ENCODE peak calls at places on chromosomes 5 and 9, in ten cellular contexts. G is Peyer's patch, K is brain microvascular endothelial cell, L is fibroblast of pulmonary artery, F is GM13977, S is AG04449, V is RWPE1, E is right atrium auricular region, W is fibroblast of villous mesenchyme, O is Caco-2. Z is an unnamed sample.

GRCh38 chr9:30075022-30075421 is 2309.4 kb upstream of the ACO1 start:
- DNase-seq in G (no peak), K (no peak), L (no peak), F (no peak), S (no peak), V (no peak), E (no peak), W (no peak), O (no peak), Z (no peak)

GRCh38 chr9:100379862-100380261 is 27.1 kb upstream of the TEX10 start:
- DNase-seq in G (no peak), K (peak), L (peak), F (no peak), S (peak), V (peak), E (no peak), W (peak), O (no peak), Z (no peak)

GRCh38 chr9:122949696-122950095 is 8.9 kb downstream of the RABGAP1 start:
- DNase-seq in G (no peak), K (no peak), L (peak), F (no peak), S (no peak), V (no peak), E (no peak), W (no peak), O (no peak), Z (no peak)

GRCh38 chr9:115220339-115221009 is 102.5 kb upstream of the TNC start:
- DNase-seq in G (no peak), K (no peak), L (peak), F (no peak), S (no peak), V (peak), E (no peak), W (no peak), O (no peak), Z (no peak)

GRCh38 chr5:150616024-150616470 is 24.4 kb upstream of the SYNPO start:
- DNase-seq in G (no peak), K (no peak), L (no peak), F (no peak), S (no peak), V (no peak), E (no peak), W (peak), O (no peak), Z (no peak)

GRCh38 chr9:134193912-134194535 is 29.7 kb upstream of the RNU6ATAC start:
- DNase-seq in G (no peak), K (no peak), L (no peak), F (no peak), S (no peak), V (no peak), E (no peak), W (no peak), O (no peak), Z (no peak)

GRCh38 chr9:114000063-114000454 is 78.0 kb downstream of the AMBP start:
- DNase-seq in G (no peak), K (no peak), L (no peak), F (no peak), S (no peak), V (no peak), E (peak), W (no peak), O (peak), Z (no peak)

GRCh38 chr9:137972988-137973470 is 95.4 kb downstream of the CACNA1B start:
- DNase-seq in G (no peak), K (no peak), L (no peak), F (no peak), S (no peak), V (no peak), E (no peak), W (no peak), O (no peak), Z (no peak)

GRCh38 chr9:135010363-135010860 is 77.1 kb upstream of the OLFM1 start:
- DNase-seq in G (no peak), K (no peak), L (no peak), F (no peak), S (no peak), V (no peak), E (no peak), W (no peak), O (no peak), Z (no peak)

GRCh38 chr9:95381243-95381642 is 63.7 kb upstream of the FANCC start:
- DNase-seq in G (no peak), K (peak), L (peak), F (no peak), S (no peak), V (no peak), E (no peak), W (peak), O (no peak), Z (no peak)

GRCh38 chr5:135829681-135830383 is 4.6 kb upstream of the SLC25A48 start:
- DNase-seq in G (no peak), K (peak), L (peak), F (peak), S (no peak), V (peak), E (peak), W (peak), O (peak), Z (no peak)

GRCh38 chr5:56900395-56900794 is 9.0 kb upstream of the SETD9 start:
- DNase-seq in G (no peak), K (peak), L (peak), F (peak), S (no peak), V (no peak), E (no peak), W (peak), O (no peak), Z (no peak)

GRCh38 chr5:73264626-73265025 is 91.6 kb downstream of the TMEM174 start:
- DNase-seq in G (no peak), K (no peak), L (no peak), F (no peak), S (no peak), V (no peak), E (no peak), W (no peak), O (no peak), Z (no peak)

GRCh38 chr9:73179594-73179993 is 27.9 kb downstream of the ANXA1 start:
- DNase-seq in G (no peak), K (no peak), L (no peak), F (no peak), S (no peak), V (peak), E (no peak), W (peak), O (no peak), Z (no peak)

GRCh38 chr9:92968081-92968480 is 20.8 kb downstream of the FGD3 start:
- DNase-seq in G (no peak), K (no peak), L (no peak), F (no peak), S (no peak), V (no peak), E (peak), W (no peak), O (no peak), Z (no peak)

GRCh38 chr5:58231041-58231440 is 228.8 kb downstream of the PLK2 start:
- DNase-seq in G (no peak), K (no peak), L (no peak), F (no peak), S (no peak), V (no peak), E (no peak), W (no peak), O (no peak), Z (no peak)

GRCh38 chr5:62268239-62268638 is 37.8 kb upstream of the KIF2A start:
- DNase-seq in G (no peak), K (no peak), L (peak), F (no peak), S (no peak), V (peak), E (no peak), W (no peak), O (peak), Z (no peak)

GRCh38 chr9:112380102-112380581 is at the start of gene HSDL2:
- DNase-seq in G (peak), K (no peak), L (peak), F (peak), S (no peak), V (peak), E (no peak), W (peak), O (peak), Z (no peak)

GRCh38 chr9:136784249-136784996 is 6.7 kb upstream of the TMEM141 start:
- DNase-seq in G (no peak), K (no peak), L (no peak), F (peak), S (no peak), V (peak), E (no peak), W (no peak), O (no peak), Z (no peak)
- TF ChIP-seq CTCF in G (peak), K (peak), L (peak), F (peak), S (no peak), V (peak), E (peak), W (peak), O (peak), Z (no peak)

DNA sequence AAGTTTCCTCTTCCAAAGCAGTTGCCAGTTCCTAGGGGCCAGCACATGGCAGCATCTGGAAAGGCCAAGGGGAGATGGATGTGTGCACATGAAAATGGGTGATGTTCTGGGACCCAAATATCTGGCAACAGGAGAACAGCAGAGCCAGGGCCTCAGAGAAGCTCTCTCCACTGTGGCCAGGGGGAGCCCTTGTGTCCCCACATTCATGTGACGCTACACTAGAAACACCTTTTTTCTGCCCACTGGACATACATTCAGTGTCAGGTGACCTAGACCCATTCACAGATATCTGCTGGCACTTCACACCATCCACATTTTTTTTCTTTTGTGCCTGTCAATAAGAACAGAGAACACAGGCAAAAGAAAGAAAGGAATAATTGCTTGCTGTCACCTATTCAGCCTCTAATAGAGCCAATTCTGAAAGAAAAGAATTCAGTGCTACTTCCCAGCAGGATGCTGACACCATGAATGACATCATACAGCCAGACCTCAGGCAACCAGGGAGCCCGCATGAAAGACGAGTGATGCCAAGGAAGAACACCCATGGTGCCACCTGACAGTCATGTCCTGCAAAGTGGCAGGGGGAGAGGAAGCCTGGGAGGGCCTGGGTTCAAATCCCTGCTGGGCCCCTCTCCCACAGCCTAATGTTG is 205.1 kb upstream of the TAS2R1 start:
- DNase-seq in G (no peak), K (no peak), L (no peak), F (no peak), S (no peak), V (no peak), E (no peak), W (no peak), O (no peak), Z (no peak)
- TF ChIP-seq CTCF in G (no peak), K (no peak), L (no peak), F (no peak), S (no peak), V (no peak), E (no peak), W (no peak), O (no peak), Z (no peak)

DNA sequence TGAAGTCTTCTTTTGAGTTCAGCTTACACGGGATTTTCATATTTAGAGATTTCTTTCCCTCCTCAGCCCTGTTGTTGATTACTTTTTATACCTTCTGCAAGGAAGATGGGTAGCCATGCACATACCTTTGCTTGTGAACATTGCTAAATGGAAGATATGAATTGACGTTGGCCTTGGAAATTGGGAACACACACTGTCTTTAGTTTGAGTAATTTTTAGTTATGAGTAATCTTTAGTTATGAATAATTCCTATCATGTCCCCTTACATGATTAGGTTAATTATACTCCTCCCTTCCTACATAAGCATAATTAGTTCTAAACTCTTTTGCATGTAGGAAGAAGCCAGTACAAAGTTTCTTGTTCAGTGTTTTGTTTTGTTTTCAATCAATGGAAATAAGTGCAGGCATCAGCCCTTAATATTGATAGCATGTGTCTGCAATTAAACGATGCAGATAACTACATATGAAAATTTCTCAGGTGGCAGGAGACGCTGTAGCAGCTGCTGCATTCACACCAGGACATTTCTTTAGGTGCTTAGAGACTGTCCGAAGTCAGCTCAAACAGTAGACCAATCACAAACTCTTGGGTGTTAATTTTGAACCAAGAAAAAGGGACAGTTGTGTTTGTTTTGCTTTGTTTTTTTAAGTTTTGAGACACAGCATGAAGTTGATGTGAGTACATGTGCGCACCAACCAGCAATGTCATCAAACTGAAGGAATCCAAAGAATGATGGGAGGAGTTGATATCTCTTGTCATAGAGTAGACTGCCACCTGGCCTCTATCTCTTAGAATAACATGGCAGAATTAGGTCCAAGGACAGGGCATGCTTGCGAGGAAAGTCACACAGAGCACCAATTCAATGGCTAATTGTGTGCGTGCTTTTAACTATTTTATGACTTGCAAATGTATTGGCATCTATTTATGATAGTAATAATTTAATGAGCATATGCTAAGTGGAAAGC is 51.4 kb downstream of the SMARCA2 start:
- DNase-seq in G (no peak), K (peak), L (peak), F (no peak), S (no peak), V (no peak), E (no peak), W (peak), O (no peak), Z (no peak)
- TF ChIP-seq CTCF in G (peak), K (peak), L (no peak), F (peak), S (no peak), V (no peak), E (peak), W (peak), O (no peak), Z (no peak)

GRCh38 chr5:110768138-110768845 is 29.5 kb downstream of the SLC25A46 start:
- DNase-seq in G (no peak), K (peak), L (peak), F (no peak), S (no peak), V (no peak), E (no peak), W (peak), O (no peak), Z (no peak)
- TF ChIP-seq CTCF in G (no peak), K (no peak), L (no peak), F (no peak), S (no peak), V (no peak), E (no peak), W (no peak), O (no peak), Z (no peak)

GRCh38 chr9:37406603-37407401 is 15.7 kb upstream of the GRHPR start:
- DNase-seq in G (no peak), K (no peak), L (no peak), F (no peak), S (no peak), V (no peak), E (no peak), W (no peak), O (no peak), Z (no peak)

GRCh38 chr9:37405350-37405749 is 17.1 kb upstream of the GRHPR start:
- DNase-seq in G (no peak), K (no peak), L (peak), F (no peak), S (no peak), V (no peak), E (no peak), W (no peak), O (no peak), Z (no peak)

GRCh38 chr9:37408933-37409710 is 13.4 kb upstream of the GRHPR start:
- DNase-seq in G (peak), K (no peak), L (no peak), F (peak), S (no peak), V (no peak), E (no peak), W (no peak), O (no peak), Z (no peak)

GRCh38 chr9:37405764-37406380 is 16.6 kb upstream of the GRHPR start:
- DNase-seq in G (no peak), K (no peak), L (peak), F (no peak), S (no peak), V (no peak), E (no peak), W (no peak), O (no peak), Z (no peak)

DNA sequence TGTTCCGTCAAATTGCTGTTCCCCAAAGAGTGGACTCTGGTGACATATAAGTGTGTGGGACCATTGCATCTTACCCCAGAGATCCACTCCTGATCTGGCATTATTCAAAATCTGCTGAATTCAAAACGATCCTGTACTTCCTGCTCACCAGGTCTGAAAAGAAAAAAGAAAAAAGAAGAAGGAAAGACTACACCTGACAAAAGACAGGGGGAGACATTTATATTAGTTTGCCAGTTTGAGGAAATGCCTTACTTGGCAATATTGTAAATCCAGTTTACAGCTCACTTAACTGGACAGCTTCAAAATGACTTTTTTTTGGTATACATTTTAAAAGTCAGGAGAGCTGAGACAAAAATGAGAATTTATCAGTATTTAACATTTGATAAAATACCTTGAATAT is 15.0 kb upstream of the GRHPR start:
- DNase-seq in G (no peak), K (no peak), L (no peak), F (no peak), S (no peak), V (peak), E (no peak), W (no peak), O (no peak), Z (no peak)
- TF ChIP-seq CTCF in G (peak), K (peak), L (peak), F (peak), S (no peak), V (peak), E (no peak), W (peak), O (no peak), Z (no peak)

GRCh38 chr9:116585204-116585603 is 101.9 kb upstream of the TRIM32 start:
- DNase-seq in G (no peak), K (no peak), L (no peak), F (no peak), S (no peak), V (no peak), E (no peak), W (no peak), O (no peak), Z (no peak)

GRCh38 chr9:116587919-116588318 is 99.2 kb upstream of the TRIM32 start:
- DNase-seq in G (no peak), K (no peak), L (no peak), F (no peak), S (no peak), V (no peak), E (no peak), W (no peak), O (no peak), Z (no peak)

GRCh38 chr9:116585896-116586295 is 101.2 kb upstream of the TRIM32 start:
- DNase-seq in G (no peak), K (no peak), L (no peak), F (no peak), S (no peak), V (no peak), E (no peak), W (peak), O (no peak), Z (no peak)

GRCh38 chr9:116592926-116593325 is 94.2 kb upstream of the TRIM32 start:
- DNase-seq in G (no peak), K (no peak), L (peak), F (no peak), S (no peak), V (no peak), E (no peak), W (no peak), O (no peak), Z (no peak)

GRCh38 chr9:116589392-116590354 is 97.4 kb upstream of the TRIM32 start:
- DNase-seq in G (no peak), K (peak), L (peak), F (peak), S (no peak), V (no peak), E (no peak), W (peak), O (no peak), Z (no peak)
- TF ChIP-seq CTCF in G (peak), K (peak), L (peak), F (peak), S (peak), V (no peak), E (no peak), W (peak), O (peak), Z (no peak)